ENCODE peak calls at places on chromosome 1, in five cellular contexts. One of them, this sample, is unnamed.
A peak's percentile ranks its signal among the peaks of the same experiment; 100 is the strongest.

GRCh38 chr1:7278045-7278444 is 492.8 kb downstream of the CAMTA1 start:
- DNase-seq in A549: no peak
- DNase-seq in C1 segment of cervical spinal cord: no peak
- DNase-seq in heart left ventricle: no peak
- DNase-seq in nephron progenitor cell: no peak
- DNase-seq in this sample: no peak

GRCh38 chr1:246793331-246793890 is 69.2 kb downstream of the SCCPDH start:
- DNase-seq in A549: no peak
- DNase-seq in C1 segment of cervical spinal cord: no peak
- DNase-seq in heart left ventricle: no peak
- DNase-seq in nephron progenitor cell: no peak
- DNase-seq in this sample: no peak

GRCh38 chr1:37479255-37480124 is 5.1 kb downstream of the ZC3H12A start:
- DNase-seq in A549: peak; percentile 81
- DNase-seq in C1 segment of cervical spinal cord: no peak
- DNase-seq in heart left ventricle: peak; percentile 75
- DNase-seq in nephron progenitor cell: no peak
- DNase-seq in this sample: peak; percentile 65

GRCh38 chr1:218739426-218739825 is 394.3 kb downstream of the TGFB2 start:
- DNase-seq in A549: no peak
- DNase-seq in C1 segment of cervical spinal cord: no peak
- DNase-seq in heart left ventricle: peak; percentile 30
- DNase-seq in nephron progenitor cell: no peak
- DNase-seq in this sample: peak; percentile 12

GRCh38 chr1:157090771-157091170 is 8.8 kb downstream of the ETV3L start:
- DNase-seq in A549: no peak
- DNase-seq in C1 segment of cervical spinal cord: no peak
- DNase-seq in heart left ventricle: no peak
- DNase-seq in nephron progenitor cell: no peak
- DNase-seq in this sample: no peak

GRCh38 chr1:916173-917075 is 7.3 kb upstream of the SAMD11 start:
- DNase-seq in A549: no peak
- DNase-seq in C1 segment of cervical spinal cord: no peak
- DNase-seq in heart left ventricle: no peak
- DNase-seq in nephron progenitor cell: peak; percentile 61
- DNase-seq in this sample: peak; percentile 96

GRCh38 chr1:203178083-203178482 is 2.5 kb upstream of the MYBPH start:
- DNase-seq in A549: peak; percentile 38
- DNase-seq in C1 segment of cervical spinal cord: no peak
- DNase-seq in heart left ventricle: no peak
- DNase-seq in nephron progenitor cell: no peak
- DNase-seq in this sample: no peak

GRCh38 chr1:183956559-183957188 is 80.9 kb downstream of the COLGALT2 start:
- DNase-seq in A549: no peak
- DNase-seq in C1 segment of cervical spinal cord: no peak
- DNase-seq in heart left ventricle: no peak
- DNase-seq in nephron progenitor cell: no peak
- DNase-seq in this sample: no peak

GRCh38 chr1:110283677-110284076 is 55.5 kb upstream of the RBM15 start:
- DNase-seq in A549: no peak
- DNase-seq in C1 segment of cervical spinal cord: no peak
- DNase-seq in heart left ventricle: no peak
- DNase-seq in nephron progenitor cell: no peak
- DNase-seq in this sample: no peak

GRCh38 chr1:22953392-22954141 is 19.1 kb downstream of the LACTBL1 start:
- DNase-seq in A549: no peak
- DNase-seq in C1 segment of cervical spinal cord: no peak
- DNase-seq in heart left ventricle: no peak
- DNase-seq in nephron progenitor cell: no peak
- DNase-seq in this sample: peak; percentile 37

GRCh38 chr1:182789138-182790076 is at the start of gene NPL:
- DNase-seq in A549: peak; percentile 47
- DNase-seq in C1 segment of cervical spinal cord: peak; percentile 73
- DNase-seq in heart left ventricle: peak; percentile 88
- DNase-seq in nephron progenitor cell: peak; percentile 80
- DNase-seq in this sample: peak; percentile 88